ENCODE peak calls at places on chromosomes 2 and 18, in nine cellular contexts. E, V, K, U, D, L, X, F and W are unnamed samples.

GRCh38 chr2:174645316-174645715 is 47.7 kb upstream of the WIPF1 start:
- DNase-seq in D (no peak), L (no peak), V (no peak), U (no peak), K (no peak), X (no peak), F (no peak), E (no peak), W (no peak)

GRCh38 chr2:105104208-105104731 is 66.4 kb downstream of the MRPS9 start:
- DNase-seq in V (no peak), X (no peak), F (no peak), K (no peak), L (no peak), E (peak), D (no peak), U (no peak), W (no peak)

GRCh38 chr18:79540161-79540913 is 139.3 kb upstream of the CTDP1 start:
- DNase-seq in D (no peak), E (no peak), F (peak), V (no peak), U (no peak), K (peak), X (no peak), L (no peak), W (peak)

GRCh38 chr18:8828798-8829197 is 123.4 kb downstream of the MTCL1 start:
- DNase-seq in F (no peak), E (no peak), V (no peak), X (no peak), U (no peak), K (no peak), L (no peak), D (no peak), W (no peak)

GRCh38 chr2:218257390-218257981 is 3.3 kb upstream of the GPBAR1 start:
- DNase-seq in V (peak), F (peak), E (no peak), U (no peak), L (peak), D (peak), X (no peak), K (no peak), W (peak)

GRCh38 chr18:29163596-29163995 is 986.7 kb upstream of the CDH2 start:
- DNase-seq in X (no peak), D (no peak), L (no peak), E (no peak), K (no peak), U (no peak), V (no peak), F (no peak), W (no peak)

GRCh38 chr2:180872256-180872655 is 108.1 kb upstream of the UBE2E3 start:
- DNase-seq in D (no peak), L (no peak), U (no peak), E (peak), K (no peak), X (no peak), V (no peak), F (no peak), W (no peak)

GRCh38 chr18:56913970-56914369 is 232.9 kb upstream of the BOD1L2 start:
- DNase-seq in V (no peak), E (no peak), K (no peak), L (no peak), U (no peak), F (no peak), X (no peak), D (no peak), W (no peak)

GRCh38 chr2:241011751-241012510 is 13.5 kb downstream of the SNED1 start:
- DNase-seq in K (peak), U (no peak), L (no peak), F (peak), E (no peak), D (no peak), V (no peak), X (no peak), W (peak)

GRCh38 chr18:49924293-49924983 is 111.1 kb upstream of the ACAA2 start:
- DNase-seq in V (no peak), L (no peak), X (no peak), U (no peak), F (no peak), D (no peak), K (no peak), E (no peak), W (no peak)

GRCh38 chr2:67006373-67006960 is 390.7 kb upstream of the ETAA1 start:
- DNase-seq in U (no peak), X (no peak), L (no peak), K (no peak), V (no peak), E (no peak), F (no peak), D (no peak), W (no peak)

GRCh38 chr2:50346104-50346503 is 685.8 kb downstream of the NRXN1 start:
- DNase-seq in L (no peak), D (no peak), U (no peak), E (no peak), K (peak), V (no peak), X (no peak), F (no peak), W (peak)
- H3K4me3 ChIP-seq in L (no peak), D (no peak), U (no peak), E (no peak), K (peak), V (no peak), X (no peak), F (peak), W (no peak)

DNA sequence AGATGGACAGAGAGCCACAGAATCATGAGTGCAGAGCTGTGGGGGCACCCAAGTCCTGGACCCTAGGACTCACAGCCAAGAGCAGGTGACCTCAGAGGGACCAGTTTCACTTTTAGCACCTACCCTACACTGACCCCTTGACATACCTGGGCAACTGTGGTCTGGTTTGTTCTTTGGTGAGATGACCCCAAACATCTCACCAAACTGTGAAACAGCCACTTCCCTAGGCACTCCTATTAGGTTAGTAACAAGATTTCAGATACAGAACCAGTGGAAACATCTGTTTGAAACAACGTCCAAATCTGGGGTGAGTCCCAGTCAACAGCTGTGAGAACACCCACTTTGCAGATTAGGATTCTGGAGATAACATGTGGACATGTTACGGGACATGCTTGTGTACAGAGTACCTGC is 1.9 kb upstream of the ZFP36L2 start:
- DNase-seq in D (peak), X (no peak), F (no peak), L (peak), K (no peak), E (peak), U (no peak), V (no peak), W (no peak)
- H3K4me3 ChIP-seq in D (peak), X (peak), F (peak), L (peak), K (no peak), E (no peak), U (peak), V (no peak), W (no peak)

DNA sequence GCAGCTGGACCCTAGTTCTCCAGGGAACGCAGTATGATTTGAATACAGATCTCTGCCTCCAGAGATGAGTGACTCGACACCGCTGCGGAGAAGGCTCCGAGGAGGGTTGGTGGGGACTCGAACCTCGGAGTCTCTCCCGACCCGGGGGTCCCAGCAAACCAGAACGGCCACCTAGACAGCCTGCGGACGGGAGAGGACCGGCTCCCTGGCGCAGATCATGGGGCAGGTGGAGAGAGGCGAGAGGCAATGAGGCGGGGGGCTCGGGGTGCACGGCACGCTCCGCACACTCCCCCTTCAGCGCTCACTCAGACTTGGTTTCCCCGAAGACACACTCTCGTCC is 12.6 kb downstream of the DYSF start:
- DNase-seq in F (no peak), D (no peak), V (no peak), L (no peak), U (no peak), K (no peak), X (no peak), E (no peak), W (no peak)
- H3K4me3 ChIP-seq in F (peak), D (no peak), V (no peak), L (no peak), U (peak), K (peak), X (peak), E (no peak), W (peak)

GRCh38 chr2:63047534-63048281 is 2.9 kb upstream of the OTX1 start:
- DNase-seq in L (no peak), D (no peak), X (no peak), V (peak), K (no peak), E (no peak), U (no peak), F (peak), W (peak)
- H3K4me3 ChIP-seq in L (no peak), D (no peak), X (peak), V (peak), K (peak), E (no peak), U (no peak), F (no peak), W (no peak)

GRCh38 chr2:57372237-57372962 is 674.2 kb upstream of the VRK2 start:
- DNase-seq in E (no peak), D (no peak), L (no peak), F (no peak), V (no peak), U (no peak), K (no peak), X (no peak), W (no peak)
- H3K4me3 ChIP-seq in E (no peak), D (no peak), L (no peak), F (no peak), V (no peak), U (no peak), K (no peak), X (no peak), W (no peak)

DNA sequence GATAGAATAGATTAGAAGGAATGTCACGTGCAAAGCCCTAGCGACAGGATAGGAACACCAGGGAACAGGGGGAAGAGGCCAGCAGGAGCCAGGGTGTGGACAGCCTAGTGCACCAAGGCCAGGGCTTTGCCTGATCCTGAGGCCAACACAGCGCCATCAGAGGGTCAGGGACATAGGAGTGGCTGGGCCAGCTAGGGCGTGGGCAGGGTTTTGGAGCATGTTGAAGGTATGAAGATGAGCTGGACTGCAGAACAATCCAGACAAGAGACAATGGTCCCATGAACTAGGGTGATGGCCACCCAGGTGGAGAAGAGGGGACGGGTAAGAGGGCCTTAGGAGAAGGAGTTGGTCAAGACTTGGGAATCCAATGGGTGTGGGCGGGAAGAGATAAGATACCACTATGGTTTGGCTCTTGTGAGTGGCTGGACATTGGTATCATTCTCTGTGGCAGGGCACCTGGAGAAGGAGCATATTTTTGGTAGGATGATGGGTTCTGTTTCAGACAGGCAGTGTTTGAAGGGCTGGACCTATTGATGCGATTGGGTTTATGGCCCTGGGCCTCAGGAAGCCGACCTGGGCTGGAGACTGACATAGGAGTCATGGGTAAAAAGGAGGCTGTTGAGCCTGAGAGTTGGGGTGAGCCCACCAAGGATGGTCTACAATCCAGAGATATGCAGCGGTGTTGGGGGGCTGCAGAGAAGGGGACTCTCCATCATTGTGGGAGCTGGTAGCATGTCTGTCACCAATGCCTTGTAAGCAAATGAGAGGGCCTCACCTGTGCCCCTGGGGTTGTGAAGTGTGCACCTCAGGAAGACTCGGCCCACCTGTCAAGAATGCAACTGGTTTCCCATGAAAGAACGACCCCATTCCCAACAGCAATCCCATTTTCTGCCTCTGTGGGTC is 2.0 kb upstream of the HS1BP3 start:
- DNase-seq in E (no peak), D (no peak), L (no peak), U (no peak), V (no peak), K (no peak), X (no peak), F (no peak), W (peak)
- H3K4me3 ChIP-seq in E (no peak), D (no peak), L (no peak), U (no peak), V (no peak), K (no peak), X (no peak), F (no peak), W (no peak)

GRCh38 chr2:73827660-73828388 is 937 bp upstream of the STAMBP start:
- DNase-seq in X (no peak), V (no peak), D (peak), E (no peak), U (no peak), F (no peak), K (no peak), L (no peak), W (no peak)
- H3K4me3 ChIP-seq in X (peak), V (no peak), D (peak), E (peak), U (peak), F (no peak), K (peak), L (peak), W (peak)

GRCh38 chr2:239952665-239953417 is 72.3 kb downstream of the NDUFA10 start:
- DNase-seq in F (no peak), K (no peak), D (no peak), E (no peak), V (no peak), X (peak), L (no peak), U (no peak), W (peak)
- H3K4me3 ChIP-seq in F (peak), K (no peak), D (no peak), E (no peak), V (no peak), X (peak), L (no peak), U (peak), W (no peak)

DNA sequence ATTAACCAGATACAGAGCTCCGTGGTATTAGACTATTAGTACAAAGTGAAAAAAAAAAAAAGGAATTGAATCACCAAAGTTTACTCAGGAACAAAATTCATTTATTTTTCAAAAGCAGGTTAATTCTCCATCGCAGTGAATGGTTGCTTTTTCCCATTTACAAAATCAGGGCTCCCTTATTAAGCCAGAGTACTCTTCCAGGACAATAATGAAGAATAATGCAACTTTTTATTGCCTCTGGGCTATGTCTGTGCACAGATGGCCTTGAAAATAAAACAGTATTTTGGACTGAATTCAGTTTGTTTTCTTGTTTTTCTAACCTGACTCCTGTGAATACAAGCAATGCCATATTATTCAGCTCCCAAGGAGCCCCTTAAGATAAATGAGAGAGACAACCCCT is 246.8 kb downstream of the KCNS3 start:
- DNase-seq in U (no peak), K (no peak), F (no peak), X (no peak), D (no peak), V (no peak), E (no peak), L (no peak), W (no peak)
- H3K4me3 ChIP-seq in U (no peak), K (no peak), F (no peak), X (no peak), D (no peak), V (no peak), E (no peak), L (no peak), W (no peak)

DNA sequence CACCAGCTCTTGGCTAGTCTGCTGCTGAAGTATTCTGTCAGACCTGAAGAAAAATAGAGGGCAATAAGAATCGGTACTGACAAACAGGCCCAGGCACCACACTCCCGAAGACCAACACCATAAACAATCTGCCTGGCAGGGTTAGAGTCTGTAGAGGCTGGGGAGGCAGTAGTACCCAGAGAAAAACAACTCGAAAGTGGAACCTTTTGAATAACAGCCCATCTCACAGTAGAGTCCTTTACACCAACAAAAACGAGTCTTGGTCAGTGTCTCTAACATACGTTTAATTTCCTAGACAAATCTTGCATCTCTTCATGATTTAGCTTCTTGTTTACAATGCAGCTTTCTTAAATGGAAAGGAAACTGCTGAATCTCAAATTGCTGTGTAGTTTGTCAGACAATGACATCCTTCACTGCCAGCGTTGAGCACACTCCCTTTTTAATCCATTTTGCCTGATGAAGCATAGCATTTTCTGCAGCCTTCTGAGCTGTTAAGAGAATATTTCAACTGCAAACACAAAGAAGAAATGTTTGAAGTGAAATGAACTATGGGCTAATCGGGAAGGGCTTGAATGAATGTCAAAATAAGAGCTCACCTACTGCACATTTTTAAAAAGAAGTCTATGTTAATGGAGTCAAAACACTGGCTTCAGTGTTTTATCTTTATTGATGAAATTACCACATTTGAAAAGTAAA is 73.1 kb upstream of the DSG1 start:
- DNase-seq in F (no peak), V (no peak), E (no peak), L (no peak), X (no peak), D (no peak), K (no peak), U (no peak), W (no peak)
- H3K4me3 ChIP-seq in F (no peak), V (no peak), E (no peak), L (no peak), X (peak), D (no peak), K (peak), U (no peak), W (no peak)